ENCODE peak calls at places on chromosomes 16 and 17, in ten cellular contexts. Q is HFFc6; U is T-helper 17 cell; S is posterior cingulate gyrus; I is stimulated activated CD4-positive, alpha-beta T cell treated with anti-CD3 and anti-CD28 coated beads, TNF-alpha, amount 100 ng/mL, for 48 hours; E is T-helper 2 cell; P is GM10248; K is HCEC 1CT; R is SW480; H is tibial artery. B is an unnamed sample.

GRCh38 chr17:17269926-17270773 is 10.9 kb downstream of the COPS3 start:
- DNase-seq in K (no peak), U (no peak), I (no peak), H (no peak), P (no peak), R (no peak), E (no peak), Q (no peak), S (no peak), B (peak)

GRCh38 chr16:10624527-10624926 is 44.1 kb upstream of the EMP2 start:
- DNase-seq in K (no peak), S (no peak), Q (no peak), R (peak), U (no peak), I (no peak), H (no peak), E (no peak), P (no peak), B (no peak)

GRCh38 chr16:14354561-14355351 is 275.3 kb downstream of the PARN start:
- DNase-seq in I (peak), E (no peak), S (no peak), P (peak), Q (no peak), H (no peak), U (no peak), R (no peak), K (no peak), B (peak)

GRCh38 chr16:84628226-84628731 is 10.4 kb upstream of the COTL1 start:
- DNase-seq in P (no peak), U (no peak), K (no peak), I (no peak), E (no peak), Q (no peak), S (no peak), R (no peak), H (no peak), B (no peak)

GRCh38 chr17:58316260-58316960 is 12.2 kb downstream of the TSPOAP1 start:
- DNase-seq in H (peak), U (no peak), E (no peak), Q (no peak), S (no peak), P (no peak), I (no peak), R (no peak), K (no peak), B (no peak)

GRCh38 chr17:42422412-42422957 is 571 bp downstream of the CAVIN1 start:
- DNase-seq in P (peak), R (peak), S (no peak), U (no peak), K (peak), E (no peak), I (no peak), H (peak), Q (no peak), B (peak)

GRCh38 chr17:42509916-42510315 is 26.1 kb upstream of the NAGLU start:
- DNase-seq in Q (no peak), P (no peak), U (no peak), E (no peak), K (no peak), S (no peak), R (no peak), I (no peak), H (no peak), B (no peak)

GRCh38 chr17:70780031-70780430 is 610.7 kb downstream of the KCNJ2 start:
- DNase-seq in H (no peak), S (no peak), I (no peak), P (no peak), Q (no peak), R (no peak), U (no peak), E (no peak), K (peak), B (no peak)

GRCh38 chr17:55161935-55162555 is 102.7 kb upstream of the HLF start:
- DNase-seq in E (no peak), H (no peak), P (no peak), Q (peak), U (no peak), R (peak), S (no peak), I (no peak), K (peak), B (no peak)

GRCh38 chr16:82259731-82260130 is 89.7 kb upstream of the MPHOSPH6 start:
- DNase-seq in I (no peak), H (no peak), U (no peak), E (no peak), K (no peak), S (no peak), Q (no peak), R (no peak), P (no peak), B (no peak)

GRCh38 chr16:2709588-2709984 is 10.4 kb downstream of the PRSS27 start:
- DNase-seq in U (no peak), K (no peak), I (no peak), P (no peak), H (no peak), R (no peak), Q (no peak), S (no peak), E (no peak), B (no peak)

GRCh38 chr17:66730497-66730923 is 104.4 kb upstream of the CACNG5 start:
- DNase-seq in P (no peak), S (no peak), R (no peak), Q (no peak), K (no peak), I (no peak), H (no peak), E (no peak), U (no peak), B (no peak)

GRCh38 chr16:15946257-15947044 is 3.0 kb upstream of the ABCC1 start:
- DNase-seq in H (no peak), S (no peak), R (peak), P (no peak), E (no peak), I (no peak), K (peak), Q (peak), U (no peak), B (no peak)